ENCODE peak calls at places on chromosomes 3 and 15, in five cellular contexts. Y is posterior vena cava; Q is hepatic stellate cell; V is stimulated activated CD4-positive, alpha-beta T cell treated with anti-CD3 and anti-CD28 coated beads, Interleukin-2, amount 100 ng/mL, for 24 hours; S is Calu3. Z is an unnamed sample.

GRCh38 chr3:138861755-138862333 is 27.1 kb upstream of the PIK3CB start:
- DNase-seq in Y (no peak), Q (no peak), V (no peak), S (peak), Z (peak)

GRCh38 chr3:126507886-126508285 is 9.7 kb downstream of the UROC1 start:
- DNase-seq in Y (no peak), Q (no peak), V (no peak), S (no peak), Z (no peak)

GRCh38 chr15:66928101-66928500 is 137.3 kb upstream of the SMAD3 start:
- DNase-seq in Y (no peak), Q (no peak), V (no peak), S (no peak), Z (no peak)

GRCh38 chr3:133437391-133438093 is 37.7 kb downstream of the BFSP2 start:
- DNase-seq in Y (no peak), Q (no peak), V (no peak), S (peak), Z (peak)

GRCh38 chr3:35946121-35946856 is 307.0 kb downstream of the ARPP21 start:
- DNase-seq in Y (no peak), Q (no peak), V (no peak), S (no peak), Z (no peak)

GRCh38 chr15:38471974-38472373 is 18.0 kb downstream of the FAM98B start:
- DNase-seq in Y (no peak), Q (no peak), V (no peak), S (no peak), Z (no peak)

GRCh38 chr15:38626443-38627050 is 61.9 kb upstream of the RASGRP1 start:
- DNase-seq in Y (no peak), Q (no peak), V (no peak), S (no peak), Z (no peak)

GRCh38 chr15:68556139-68556990 is 22.4 kb upstream of the CORO2B start:
- DNase-seq in Y (peak), Q (no peak), V (no peak), S (no peak), Z (no peak)